ENCODE peak calls at places on chromosomes 4 and X, in eight cellular contexts. M is AG20443, K is stromal cell of bone marrow, T is Kasumi-1, L is AG09309, X is C1 segment of cervical spinal cord, V is activated T-helper 1 cell treated with Interleukin-2 at 50 U/mL for 16 hours, W is GM12865. Q is an unnamed sample.
A peak's percentile ranks its signal among the peaks of the same experiment; 100 is the strongest.

GRCh38 chr4:10403633-10404445 is 53.4 kb downstream of the ZNF518B start:
- DNase-seq in M (peak; percentile 63), K (peak; percentile 28), T (peak; percentile 37), L (no peak), X (no peak), V (no peak), W (peak; percentile 20), Q (peak; percentile 11)

GRCh38 chr4:169410839-169411770 is 140.3 kb upstream of the SH3RF1 start:
- DNase-seq in M (peak; percentile 20), K (peak; percentile 74), T (peak; percentile 98), L (peak; percentile 62), X (no peak), V (peak; percentile 24), W (peak; percentile 94), Q (peak; percentile 71)

GRCh38 chrX:7147431-7147977 is at the start of gene STS:
- DNase-seq in M (peak; percentile 44), K (no peak), T (no peak), L (no peak), X (no peak), V (peak; percentile 33), W (peak; percentile 55), Q (no peak)

GRCh38 chr4:168600796-168601583 is 104.1 kb downstream of the PALLD start:
- DNase-seq in M (no peak), K (no peak), T (no peak), L (no peak), X (no peak), V (no peak), W (no peak), Q (no peak)

GRCh38 chrX:2574271-2574670 is 73.5 kb upstream of the DHRSX start:
- DNase-seq in M (no peak), K (no peak), T (no peak), L (no peak), X (no peak), V (no peak), W (no peak), Q (no peak)

GRCh38 chr4:122285285-122285684 is 93.5 kb upstream of the ADAD1 start:
- DNase-seq in M (peak; percentile 13), K (no peak), T (no peak), L (no peak), X (no peak), V (no peak), W (no peak), Q (no peak)

GRCh38 chr4:122341906-122342305 is 36.9 kb upstream of the ADAD1 start:
- DNase-seq in M (peak; percentile 72), K (peak; percentile 62), T (no peak), L (peak; percentile 77), X (no peak), V (no peak), W (no peak), Q (peak; percentile 77)

GRCh38 chr4:81506731-81507130 is 35.0 kb upstream of the RASGEF1B start:
- DNase-seq in M (no peak), K (no peak), T (no peak), L (no peak), X (no peak), V (no peak), W (peak; percentile 62), Q (no peak)